ENCODE peak calls at places on chromosomes 2 and 18, in seven cellular contexts. A, W, Q, R, V, X and O are unnamed samples.

GRCh38 chr2:162086904-162087303 is 12.9 kb upstream of the DPP4 start:
- DNase-seq in R (no peak), V (no peak), A (no peak), W (no peak), X (no peak), Q (no peak), O (no peak)

GRCh38 chr2:48341556-48342133 is 188.3 kb upstream of the STON1 start:
- DNase-seq in X (no peak), A (no peak), Q (no peak), V (no peak), R (no peak), W (no peak), O (peak; percentile 5)

GRCh38 chr2:108907822-108908716 is 81.0 kb downstream of the EDAR start:
- DNase-seq in W (no peak), Q (no peak), R (no peak), X (no peak), V (no peak), A (no peak), O (no peak)

GRCh38 chr2:16019060-16019475 is 78.7 kb downstream of the MYCN start:
- DNase-seq in V (no peak), R (no peak), X (no peak), Q (no peak), A (no peak), W (no peak), O (no peak)

GRCh38 chr2:238974510-238975166 is 126.8 kb downstream of the TWIST2 start:
- DNase-seq in V (no peak), W (no peak), R (peak; percentile 92), Q (peak; percentile 40), X (no peak), A (no peak), O (no peak)

GRCh38 chr2:215833531-215834162 is 179.7 kb downstream of the MREG start:
- DNase-seq in X (no peak), Q (no peak), W (peak; percentile 100), R (peak; percentile 87), V (no peak), A (peak; percentile 34), O (peak; percentile 31)

GRCh38 chr2:173079968-173080860 is 4.6 kb downstream of the MAP3K20 start:
- DNase-seq in W (no peak), Q (no peak), X (no peak), V (no peak), A (no peak), R (peak; percentile 97), O (no peak)

GRCh38 chr18:22228930-22229329 is 59.5 kb downstream of the GATA6 start:
- DNase-seq in W (no peak), V (no peak), Q (no peak), X (no peak), R (peak; percentile 82), A (no peak), O (no peak)

GRCh38 chr2:119888673-119889072 is 124.2 kb upstream of the EPB41L5 start:
- DNase-seq in R (peak; percentile 92), V (no peak), Q (no peak), A (no peak), X (no peak), W (no peak), O (no peak)

GRCh38 chr18:51383116-51383515 is 185.6 kb upstream of the MEX3C start:
- DNase-seq in Q (no peak), X (no peak), V (no peak), W (no peak), A (no peak), R (no peak), O (no peak)

GRCh38 chr2:233476083-233476410 is 90.5 kb downstream of the USP40 start:
- DNase-seq in V (peak; percentile 25), A (no peak), R (no peak), W (no peak), X (no peak), Q (no peak), O (no peak)

GRCh38 chr2:239657992-239658391 is 257.2 kb upstream of the HDAC4 start:
- DNase-seq in X (no peak), W (no peak), A (no peak), R (no peak), Q (no peak), V (no peak), O (no peak)

GRCh38 chr2:219249203-219249980 is 3.7 kb upstream of the TUBA4B start:
- DNase-seq in Q (peak; percentile 55), R (peak; percentile 75), X (peak; percentile 82), W (peak; percentile 96), A (peak; percentile 95), V (peak; percentile 94), O (peak; percentile 77)

GRCh38 chr18:6561893-6562292 is 147.2 kb upstream of the L3MBTL4 start:
- DNase-seq in Q (no peak), A (no peak), X (no peak), R (no peak), V (no peak), W (no peak), O (no peak)

GRCh38 chr2:218781691-218782528 is at the start of gene CYP27A1:
- DNase-seq in V (peak; percentile 39), Q (no peak), R (no peak), X (peak; percentile 46), A (peak; percentile 56), W (peak; percentile 83), O (no peak)

GRCh38 chr2:62309465-62310091 is 113.7 kb downstream of the B3GNT2 start:
- DNase-seq in V (no peak), R (no peak), W (no peak), Q (no peak), A (no peak), X (peak; percentile 38), O (peak; percentile 33)

GRCh38 chr2:152407204-152407721 is 72.3 kb downstream of the FMNL2 start:
- DNase-seq in W (no peak), A (peak; percentile 24), Q (peak; percentile 65), R (peak; percentile 54), V (no peak), X (peak; percentile 47), O (peak; percentile 5)

GRCh38 chr2:23291274-23291673 is 93.7 kb upstream of the KLHL29 start:
- DNase-seq in Q (no peak), V (no peak), R (no peak), X (no peak), W (no peak), A (no peak), O (no peak)

GRCh38 chr2:181239400-181239799 is 217.8 kb upstream of the ITGA4 start:
- DNase-seq in V (no peak), A (no peak), R (no peak), W (peak; percentile 13), X (no peak), Q (no peak), O (peak; percentile 11)

GRCh38 chr2:240989451-240990265 is 8.8 kb upstream of the SNED1 start:
- DNase-seq in A (no peak), R (peak; percentile 16), W (peak; percentile 77), X (peak; percentile 61), Q (peak; percentile 50), V (peak; percentile 46), O (no peak)

GRCh38 chr18:21979171-21979560 is 190.2 kb upstream of the GATA6 start:
- DNase-seq in A (no peak), R (no peak), Q (no peak), W (peak; percentile 75), V (no peak), X (no peak), O (no peak)

GRCh38 chr18:58590827-58591226 is 38.1 kb downstream of the ALPK2 start:
- DNase-seq in W (no peak), R (no peak), X (peak; percentile 50), Q (no peak), V (no peak), A (no peak), O (no peak)

GRCh38 chr2:44940053-44940494 is 1.4 kb upstream of the SIX3 start:
- DNase-seq in X (no peak), R (no peak), V (no peak), W (no peak), Q (no peak), A (no peak), O (no peak)

GRCh38 chr2:103008586-103008985 is 246.8 kb downstream of the TMEM182 start:
- DNase-seq in V (no peak), A (no peak), R (no peak), W (peak; percentile 11), Q (no peak), X (no peak), O (no peak)

GRCh38 chr2:210072922-210073509 is 70.6 kb downstream of the RPE start:
- DNase-seq in X (no peak), A (peak; percentile 8), Q (peak; percentile 2), V (no peak), R (peak; percentile 60), W (peak; percentile 46), O (peak; percentile 33)

GRCh38 chr2:68774569-68775271 is 40.1 kb downstream of the ARHGAP25 start:
- DNase-seq in X (peak; percentile 74), W (no peak), R (peak; percentile 23), A (no peak), Q (no peak), V (peak; percentile 66), O (peak; percentile 23)
- TF ChIP-seq POLR2A in X (no peak), W (no peak), R (no peak), A (no peak), Q (no peak), V (no peak), O (no peak)

GRCh38 chr2:20450201-20451108 is 3.6 kb downstream of the RHOB start:
- DNase-seq in X (peak; percentile 86), W (peak; percentile 87), V (peak; percentile 73), R (peak; percentile 89), Q (no peak), A (peak; percentile 91), O (no peak)
- TF ChIP-seq POLR2A in X (no peak), W (peak; percentile 95), V (no peak), R (peak; percentile 94), Q (no peak), A (no peak), O (no peak)

GRCh38 chr2:68367918-68368656 is 3.0 kb downstream of the PLEK start:
- DNase-seq in Q (no peak), W (no peak), A (no peak), X (no peak), V (no peak), R (no peak), O (no peak)

GRCh38 chr2:68366083-68366560 is 1.0 kb downstream of the PLEK start:
- DNase-seq in V (no peak), Q (no peak), A (no peak), X (no peak), W (no peak), R (no peak), O (peak; percentile 31)

GRCh38 chr2:68362749-68363148 is 2.3 kb upstream of the PLEK start:
- DNase-seq in W (no peak), A (no peak), X (no peak), Q (no peak), V (no peak), R (no peak), O (no peak)

GRCh38 chr2:68363731-68364130 is 1.4 kb upstream of the PLEK start:
- DNase-seq in V (no peak), Q (no peak), A (no peak), X (no peak), R (no peak), W (no peak), O (no peak)

DNA sequence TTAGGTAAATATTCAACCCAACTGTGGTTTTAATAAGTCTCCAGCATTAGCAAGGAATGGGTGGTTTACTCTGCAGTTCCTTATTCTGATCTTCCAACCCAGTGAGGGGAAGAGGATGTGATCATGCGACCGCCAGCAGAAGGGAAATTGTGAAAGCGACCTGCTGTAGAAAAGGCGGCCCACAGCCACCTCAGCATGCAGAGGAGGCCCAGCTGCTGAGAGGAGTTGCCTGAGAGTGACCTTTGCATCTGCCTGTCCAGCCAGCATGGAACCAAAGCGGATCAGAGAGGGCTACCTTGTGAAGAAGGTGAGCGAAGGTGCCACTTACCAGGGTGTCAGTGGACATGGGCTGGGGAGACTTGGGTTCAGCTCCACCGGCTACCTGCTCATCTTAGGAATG is at the start of gene PLEK:
- DNase-seq in V (peak; percentile 60), R (no peak), Q (no peak), X (peak; percentile 65), A (no peak), W (no peak), O (peak; percentile 54)
- TF ChIP-seq POLR2A in V (no peak), R (no peak), Q (no peak), X (no peak), A (no peak), W (no peak), O (no peak)

GRCh38 chr2:134441153-134441863 is 187.4 kb downstream of the MGAT5 start:
- DNase-seq in R (no peak), X (peak; percentile 71), V (no peak), Q (no peak), A (no peak), W (no peak), O (no peak)
- TF ChIP-seq POLR2A in R (no peak), X (no peak), V (no peak), Q (no peak), A (no peak), W (no peak), O (no peak)